ENCODE peak calls at places on chromosomes 11 and 22, in eight cellular contexts. S is mammary epithelial cell, I is K562, Y is PC-3, T is HCT116, G is hepatocyte, C is endothelial cell of umbilical vein, M is GM23248. K is an unnamed sample.
A peak's percentile ranks its signal among the peaks of the same experiment; 100 is the strongest.

GRCh38 chr22:36644333-36644757 is 59.2 kb downstream of the CACNG2 start:
- DNase-seq in G (peak; percentile 89), M (peak; percentile 93), I (peak; percentile 48), S (peak; percentile 91), T (peak; percentile 45), Y (peak; percentile 94), C (peak; percentile 85), K (peak; percentile 92)

GRCh38 chr11:62193954-62194353 is 3.9 kb downstream of the SCGB1D1 start:
- DNase-seq in M (peak; percentile 15), T (no peak), C (no peak), I (peak; percentile 24), G (peak; percentile 35), Y (peak; percentile 32), S (no peak), K (no peak)

GRCh38 chr11:17611049-17611448 is 64.0 kb downstream of the OTOG start:
- DNase-seq in S (no peak), Y (no peak), C (no peak), G (no peak), I (no peak), T (no peak), M (no peak), K (no peak)

GRCh38 chr22:38927033-38927789 is 30.2 kb upstream of the APOBEC3A start:
- DNase-seq in M (peak; percentile 74), Y (no peak), S (no peak), T (peak; percentile 74), C (peak; percentile 63), G (peak; percentile 85), I (no peak), K (peak; percentile 51)

GRCh38 chr11:12860827-12861226 is 148.3 kb upstream of the RASSF10 start:
- DNase-seq in M (no peak), G (no peak), T (no peak), C (no peak), S (no peak), I (no peak), Y (no peak), K (peak; percentile 71)

GRCh38 chr11:130451261-130452019 is 3.0 kb downstream of the ADAMTS15 start:
- DNase-seq in T (no peak), G (no peak), M (peak; percentile 59), I (no peak), C (no peak), S (no peak), Y (peak; percentile 76), K (peak; percentile 73)

GRCh38 chr11:67404515-67405195 is 772 bp downstream of the TBC1D10C start:
- DNase-seq in T (no peak), C (no peak), I (peak; percentile 12), M (no peak), Y (no peak), G (no peak), S (no peak), K (no peak)

GRCh38 chr11:133961890-133962289 is 5.1 kb upstream of the IGSF9B start:
- DNase-seq in M (no peak), C (no peak), G (no peak), S (no peak), I (no peak), T (no peak), Y (peak; percentile 56), K (no peak)

GRCh38 chr11:83510530-83511449 is 224.6 kb upstream of the CCDC90B start:
- DNase-seq in T (no peak), I (no peak), G (peak; percentile 22), Y (no peak), S (no peak), C (no peak), M (no peak), K (no peak)

GRCh38 chr11:134479206-134479955 is 67.3 kb upstream of the B3GAT1 start:
- DNase-seq in Y (no peak), M (no peak), I (no peak), C (no peak), G (no peak), S (no peak), T (no peak), K (no peak)

GRCh38 chr11:58771458-58771855 is 39.7 kb upstream of the GLYAT start:
- DNase-seq in S (peak; percentile 9), Y (peak; percentile 48), G (no peak), M (peak; percentile 29), I (no peak), T (no peak), C (no peak), K (no peak)

GRCh38 chr11:76860539-76861475 is at the start of gene ACER3:
- DNase-seq in Y (peak; percentile 98), S (peak; percentile 87), T (peak; percentile 76), C (peak; percentile 89), M (peak; percentile 96), I (peak; percentile 99), G (peak; percentile 98), K (peak; percentile 84)

GRCh38 chr22:16721969-16722368 is 103.2 kb downstream of the XKR3 start:
- DNase-seq in M (no peak), T (no peak), C (no peak), G (no peak), I (no peak), Y (no peak), S (no peak), K (no peak)
- H3K4me2 ChIP-seq in M (no peak overlapping the region), T (no peak overlapping the region), C (no peak overlapping the region), G (no peak overlapping the region), I (no peak overlapping the region), Y (no peak overlapping the region), S (no peak overlapping the region), K (no peak overlapping the region)

GRCh38 chr11:101128571-101129202 is 926 bp downstream of the PGR start:
- DNase-seq in Y (no peak), G (peak; percentile 5), M (no peak), S (no peak), T (no peak), I (peak; percentile 30), C (no peak), K (no peak)

GRCh38 chr11:101126551-101127347 is 2.9 kb downstream of the PGR start:
- DNase-seq in T (no peak), C (peak; percentile 5), M (peak; percentile 30), I (peak; percentile 20), G (peak; percentile 8), Y (no peak), S (no peak), K (no peak)

GRCh38 chr11:101127699-101128570 is 1.7 kb downstream of the PGR start:
- DNase-seq in Y (no peak), I (peak; percentile 35), G (peak; percentile 19), C (no peak), S (no peak), T (no peak), M (peak; percentile 14), K (no peak)

GRCh38 chr11:101127348-101127698 is 2.3 kb downstream of the PGR start:
- DNase-seq in T (no peak), G (peak; percentile 28), S (peak; percentile 13), M (peak; percentile 29), Y (no peak), C (no peak), I (peak; percentile 31), K (no peak)

DNA sequence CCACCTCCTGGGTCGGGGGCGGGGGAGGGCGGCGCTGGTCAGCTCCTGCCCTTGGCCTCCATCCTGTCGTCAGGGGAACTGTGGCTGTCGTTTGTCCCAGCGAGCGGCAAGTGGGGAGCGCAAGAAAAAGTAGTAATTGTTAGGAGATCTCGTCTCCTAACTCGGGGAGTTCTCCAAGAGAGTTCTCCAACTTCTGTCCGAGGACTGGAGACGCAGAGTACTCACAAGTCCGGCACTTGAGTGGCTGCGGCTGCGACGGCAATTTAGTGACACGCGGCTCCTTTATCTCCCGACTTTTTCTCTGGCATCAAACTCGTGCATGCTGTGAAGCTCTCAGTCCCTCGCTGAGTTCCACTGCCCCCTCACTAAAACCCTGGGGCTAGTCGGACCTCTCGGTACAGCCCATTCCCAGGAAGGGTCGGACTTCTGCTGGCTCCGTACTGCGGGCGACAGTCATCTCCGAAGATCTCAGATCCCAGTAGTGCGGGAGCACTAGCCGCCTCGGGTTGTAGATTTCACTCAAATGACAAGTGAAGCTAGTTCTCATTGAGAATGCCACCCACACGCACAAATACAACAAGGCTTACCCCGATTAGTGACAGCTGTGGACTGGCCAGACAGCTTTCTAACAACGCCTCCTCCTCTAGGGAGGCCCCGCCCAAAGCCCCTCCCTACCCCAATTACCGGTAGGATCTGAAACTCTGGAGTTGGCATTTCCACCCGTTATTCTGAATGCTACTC is at the start of gene PGR:
- DNase-seq in Y (no peak), M (peak; percentile 8), I (peak; percentile 35), S (no peak), G (peak; percentile 11), T (no peak), C (no peak), K (no peak)
- TF ChIP-seq EZH2 in Y (peak; percentile 83), M (peak; percentile 71), I (no peak), S (peak; percentile 100), G (peak; percentile 79), T (no peak), C (no peak), K (peak; percentile 84)

GRCh38 chr11:94652735-94653284 is 85.6 kb downstream of the PIWIL4 start:
- DNase-seq in C (no peak), T (no peak), I (no peak), M (no peak), Y (no peak), G (no peak), S (no peak), K (no peak)

GRCh38 chr11:94649254-94649653 is 82.1 kb downstream of the PIWIL4 start:
- DNase-seq in C (no peak), G (no peak), S (no peak), M (no peak), I (no peak), T (no peak), Y (no peak), K (no peak)

GRCh38 chr11:94649925-94650623 is 82.9 kb downstream of the PIWIL4 start:
- DNase-seq in G (no peak), M (peak; percentile 6), S (no peak), I (no peak), T (no peak), C (no peak), Y (no peak), K (peak; percentile 23)

GRCh38 chr11:94648789-94649188 is 81.6 kb downstream of the PIWIL4 start:
- DNase-seq in I (no peak), C (no peak), Y (no peak), G (no peak), S (no peak), M (no peak), T (no peak), K (no peak)

DNA sequence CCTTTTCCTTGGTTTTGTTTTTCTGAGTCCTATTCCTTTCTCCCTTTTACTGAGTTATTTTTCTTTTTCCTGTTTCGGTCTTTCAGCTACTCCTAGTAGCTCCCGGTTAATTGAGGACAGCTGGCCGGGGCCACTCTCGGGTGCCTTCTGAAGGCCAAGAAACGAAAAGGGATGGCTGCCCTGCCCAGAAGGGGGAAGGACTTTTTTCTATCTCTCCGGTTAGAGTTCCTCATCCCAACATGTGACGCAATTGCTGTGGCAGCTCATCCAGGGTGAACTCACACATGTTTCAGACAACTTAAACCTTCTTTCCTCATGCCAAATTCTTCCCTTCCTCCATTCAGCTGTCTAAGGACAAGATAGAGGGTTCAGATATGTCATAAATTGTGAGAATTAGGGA is 83.6 kb downstream of the PIWIL4 start:
- DNase-seq in Y (no peak), G (peak; percentile 45), I (no peak), C (no peak), S (no peak), T (no peak), M (peak; percentile 92), K (no peak)
- H2AFZ ChIP-seq in Y (no peak overlapping the region), G (no peak overlapping the region), I (no peak overlapping the region), C (no peak overlapping the region), S (no peak overlapping the region), T (no peak overlapping the region), M (peak overlapping the region; percentile 84), K (peak overlapping the region; percentile 54)

DNA sequence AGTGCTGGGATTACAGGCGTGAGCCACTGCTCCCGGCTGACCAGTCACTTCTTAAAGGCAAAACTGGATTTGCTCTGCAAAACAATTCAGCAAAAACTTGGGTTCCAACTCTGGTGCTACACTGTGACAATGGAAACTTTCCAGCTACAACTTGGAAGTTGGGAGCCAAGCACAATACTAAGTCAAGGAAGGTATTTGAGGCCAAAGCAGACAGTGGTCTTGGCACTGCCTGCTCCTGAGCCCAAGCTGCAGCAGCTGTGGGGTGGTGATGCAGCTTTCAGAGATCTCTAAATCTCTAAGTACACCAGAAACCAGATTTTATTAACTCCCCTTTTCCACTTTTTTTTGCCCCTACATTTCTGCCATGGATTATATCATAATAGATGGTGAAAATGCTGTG is 17.5 kb downstream of the ADM start:
- DNase-seq in C (peak; percentile 46), S (no peak), T (no peak), I (no peak), M (peak; percentile 43), G (no peak), Y (no peak), K (no peak)
- H3K4me2 ChIP-seq in C (peak overlapping the region; percentile 40), S (peak overlapping the region; percentile 47), T (peak overlapping the region; percentile 61), I (peak overlapping the region; percentile 51), M (peak overlapping the region; percentile 59), G (peak overlapping the region; percentile 44), Y (peak overlapping the region; percentile 68), K (peak overlapping the region; percentile 48)